ENCODE peak calls at places on chromosomes 13 and 19, in nine cellular contexts. S is GM23338; D is tibial artery; T is ascending aorta; N is right atrium auricular region; Q is GM12878; X is adipocyte; A is naive thymus-derived CD4-positive, alpha-beta T cell; J is heart left ventricle. C is an unnamed sample. For H3K27me3, the result is how much of the 10 kb centered on the place peaks cover.

GRCh38 chr19:23440791-23441190 is 45.5 kb upstream of the ZNF91 start:
- DNase-seq in N (no peak), X (no peak), D (no peak), Q (no peak), J (no peak), A (no peak), T (no peak), S (peak), C (no peak)

GRCh38 chr19:3224346-3225325 is at the start of gene CELF5:
- DNase-seq in D (no peak), N (no peak), S (peak), A (peak), X (peak), J (peak), T (no peak), Q (no peak), C (no peak)

GRCh38 chr19:34350161-34350561 is 14.8 kb upstream of the GPI start:
- DNase-seq in D (no peak), X (no peak), N (no peak), A (peak), T (no peak), S (no peak), J (no peak), Q (no peak), C (no peak)

GRCh38 chr13:42396901-42397670 is 125.1 kb downstream of the AKAP11 start:
- DNase-seq in N (no peak), T (no peak), D (no peak), J (no peak), A (no peak), S (no peak), X (peak), Q (no peak), C (no peak)

GRCh38 chr13:43113603-43114002 is 90.2 kb downstream of the DNAJC15 start:
- DNase-seq in A (no peak), Q (no peak), T (no peak), J (no peak), S (no peak), N (no peak), X (no peak), D (no peak), C (no peak)

GRCh38 chr19:19110410-19111137 is 27.7 kb downstream of the TMEM161A start:
- DNase-seq in D (no peak), N (no peak), Q (no peak), T (no peak), S (peak), A (peak), J (no peak), X (no peak), C (no peak)

GRCh38 chr13:110231348-110232047 is 75.5 kb downstream of the COL4A1 start:
- DNase-seq in T (no peak), Q (no peak), X (no peak), N (no peak), A (no peak), S (no peak), D (no peak), J (no peak), C (peak)

GRCh38 chr19:35641515-35642151 is at the start of gene ETV2:
- DNase-seq in S (peak), Q (no peak), D (no peak), N (no peak), X (peak), T (no peak), A (no peak), J (peak), C (no peak)

GRCh38 chr19:38697641-38698071 is 46.6 kb downstream of the CAPN12 start:
- DNase-seq in Q (no peak), A (no peak), S (no peak), J (no peak), X (no peak), T (no peak), D (no peak), N (no peak), C (no peak)

GRCh38 chr19:48874309-48875135 is 2.3 kb downstream of the PPP1R15A start:
- DNase-seq in Q (no peak), D (peak), S (no peak), J (peak), N (no peak), A (peak), X (peak), T (no peak), C (no peak)

GRCh38 chr13:35791191-35791902 is 314.9 kb upstream of the MAB21L1 start:
- DNase-seq in S (no peak), D (no peak), T (no peak), J (no peak), X (peak), N (no peak), A (no peak), Q (no peak), C (no peak)

GRCh38 chr13:98172570-98173405 is 4.3 kb downstream of the RNF113B start:
- DNase-seq in X (peak), J (no peak), T (no peak), Q (no peak), S (no peak), N (no peak), A (no peak), D (no peak), C (no peak)

GRCh38 chr13:50236898-50237318 is 221.7 kb downstream of the KCNRG start:
- DNase-seq in N (no peak), D (no peak), A (peak), S (no peak), T (no peak), J (no peak), X (no peak), Q (peak), C (no peak)

GRCh38 chr13:32309812-32310706 is 5.1 kb downstream of the ZAR1L start:
- DNase-seq in N (no peak), J (no peak), A (peak), S (peak), D (no peak), T (no peak), X (peak), Q (no peak), C (no peak)

GRCh38 chr13:44605275-44605674 is 29.1 kb upstream of the TSC22D1 start:
- DNase-seq in N (no peak), Q (no peak), T (no peak), X (peak), J (no peak), S (no peak), D (no peak), A (no peak), C (no peak)

GRCh38 chr19:9941646-9942045 is 5.3 kb upstream of the OLFM2 start:
- DNase-seq in X (no peak), S (no peak), J (no peak), T (no peak), Q (no peak), A (no peak), D (no peak), N (no peak), C (no peak)

GRCh38 chr13:32471187-32471922 is 43.4 kb upstream of the N4BP2L1 start:
- DNase-seq in T (no peak), J (peak), Q (no peak), N (no peak), X (peak), S (no peak), D (no peak), A (no peak), C (no peak)

GRCh38 chr13:40328091-40328490 is 338.4 kb downstream of the FOXO1 start:
- DNase-seq in D (no peak), Q (no peak), J (no peak), S (no peak), X (no peak), T (no peak), A (no peak), N (no peak), C (no peak)

GRCh38 chr19:8334458-8335342 is 8.4 kb downstream of the KANK3 start:
- DNase-seq in J (no peak), A (no peak), X (peak), N (no peak), Q (no peak), S (peak), T (no peak), D (no peak), C (no peak)

GRCh38 chr19:35299523-35300339 is 7.8 kb downstream of the MAG start:
- DNase-seq in Q (no peak), T (no peak), S (peak), A (no peak), D (no peak), N (no peak), J (no peak), X (no peak), C (no peak)

GRCh38 chr13:40306817-40307216 is 359.6 kb downstream of the FOXO1 start:
- DNase-seq in Q (no peak), J (no peak), X (no peak), A (no peak), S (no peak), N (no peak), T (no peak), D (no peak), C (no peak)

GRCh38 chr19:5501907-5502306 is 46.7 kb downstream of the ZNRF4 start:
- DNase-seq in A (no peak), T (no peak), S (no peak), N (no peak), Q (no peak), D (no peak), X (no peak), J (no peak), C (no peak)

GRCh38 chr19:17323274-17323972 is 11.2 kb downstream of the ANO8 start:
- DNase-seq in X (no peak), A (no peak), T (no peak), D (no peak), S (no peak), N (no peak), Q (no peak), J (no peak), C (no peak)

GRCh38 chr13:24683833-24684599 is 3.8 kb downstream of the ATP12A start:
- DNase-seq in J (peak), X (peak), D (no peak), A (peak), T (no peak), S (peak), N (no peak), Q (no peak), C (no peak)

GRCh38 chr19:46637224-46637623 is 1.2 kb upstream of the GNG8 start:
- DNase-seq in D (no peak), T (no peak), N (no peak), S (no peak), J (no peak), Q (no peak), A (no peak), X (no peak), C (no peak)
- H3K27me3 ChIP-seq in D (under half), T (under half), N (under half), S (half or more), J (under half), Q (under half), A (under half), X (under half), C (under half)

GRCh38 chr19:50173144-50173543 is 10.1 kb upstream of the IZUMO2 start:
- DNase-seq in X (no peak), J (no peak), A (no peak), N (no peak), Q (peak), S (no peak), T (no peak), D (no peak), C (no peak)
- H3K27me3 ChIP-seq in X (under half), J (under half), A (under half), N (under half), Q (under half), S (under half), T (under half), D (under half), C (under half)

DNA sequence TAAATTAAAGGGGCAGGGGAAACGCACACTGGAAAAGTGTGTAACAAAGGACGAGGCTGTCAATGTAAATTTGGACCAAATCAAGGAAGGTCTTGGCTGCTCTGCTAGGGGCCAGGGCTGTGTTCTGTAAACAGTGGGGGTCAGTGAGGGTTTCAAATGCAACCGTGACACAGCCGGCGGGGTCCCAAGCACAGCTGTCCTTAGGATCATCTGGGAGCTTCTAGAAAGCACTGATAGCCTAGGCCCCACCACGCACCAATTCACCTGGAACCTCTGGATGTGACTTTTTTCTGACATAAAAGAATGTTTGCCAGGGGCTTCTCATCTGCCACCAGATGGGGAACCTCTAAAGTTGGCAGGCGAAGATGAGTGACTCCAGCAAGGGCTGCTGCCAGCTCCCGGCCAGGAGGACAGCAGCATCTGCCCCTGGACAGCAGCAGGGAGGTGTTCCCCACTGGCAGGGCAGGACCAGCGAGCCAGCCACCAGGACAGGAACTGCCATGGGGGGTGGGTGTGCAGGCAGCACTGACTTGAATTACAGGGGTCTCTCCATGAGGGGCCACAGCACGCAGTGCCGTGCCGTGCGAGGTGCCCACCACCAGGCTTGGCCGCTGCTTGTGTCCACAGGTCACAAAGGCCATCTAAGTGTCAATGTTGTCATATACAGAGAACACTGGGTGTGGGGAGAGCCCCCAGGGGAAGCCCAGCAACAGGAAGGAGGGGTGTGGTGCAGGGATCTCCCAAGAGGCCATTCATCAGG is 87.5 kb downstream of the SOX1 start:
- DNase-seq in J (no peak), S (no peak), Q (no peak), A (no peak), T (no peak), D (peak), X (no peak), N (no peak), C (no peak)
- H3K27me3 ChIP-seq in J (under half), S (under half), Q (under half), A (under half), T (under half), D (under half), X (under half), N (under half), C (under half)

GRCh38 chr13:68174905-68175304 is 944.8 kb upstream of the PCDH9 start:
- DNase-seq in Q (no peak), A (no peak), X (no peak), T (no peak), S (no peak), D (no peak), J (no peak), N (no peak), C (no peak)
- H3K27me3 ChIP-seq in Q (under half), A (under half), X (under half), T (under half), S (under half), D (under half), J (under half), N (under half), C (under half)

GRCh38 chr13:99963832-99964339 is 7.7 kb downstream of the ZIC5 start:
- DNase-seq in Q (no peak), A (no peak), S (no peak), T (peak), N (no peak), X (no peak), D (no peak), J (no peak), C (no peak)
- H3K27me3 ChIP-seq in Q (under half), A (half or more), S (half or more), T (under half), N (half or more), X (half or more), D (half or more), J (half or more), C (half or more)

DNA sequence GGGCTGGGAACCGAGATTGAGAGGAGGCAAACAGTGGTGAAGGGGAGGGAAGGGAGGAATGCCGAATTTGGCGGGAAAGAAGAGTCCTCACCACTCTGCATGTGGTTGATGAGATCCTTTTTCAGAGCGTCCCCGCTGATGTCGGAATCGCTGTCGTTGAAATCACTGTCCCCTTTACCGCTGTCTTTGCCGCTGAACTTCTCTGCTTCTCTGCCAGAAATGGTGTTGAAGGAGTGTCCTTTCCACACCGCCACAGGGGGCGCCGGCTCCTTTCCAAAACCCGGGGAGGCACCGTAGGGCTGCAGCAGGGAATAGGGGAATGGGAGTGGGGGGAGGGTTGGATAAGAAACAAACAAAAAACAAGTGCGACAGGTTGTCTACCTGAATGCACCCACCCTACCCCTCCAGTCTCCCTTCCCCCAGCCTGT is 3.1 kb downstream of the PCDH8 start:
- DNase-seq in A (no peak), Q (no peak), X (no peak), S (peak), N (no peak), T (no peak), D (no peak), J (no peak), C (no peak)
- H3K27me3 ChIP-seq in A (under half), Q (under half), X (half or more), S (half or more), N (under half), T (under half), D (half or more), J (half or more), C (under half)

GRCh38 chr19:45243144-45243732 is 2.0 kb downstream of the EXOC3L2 start:
- DNase-seq in A (no peak), D (no peak), Q (no peak), X (no peak), N (no peak), T (no peak), S (no peak), J (no peak), C (no peak)

GRCh38 chr19:45244133-45244532 is 1.1 kb downstream of the EXOC3L2 start:
- DNase-seq in A (no peak), N (no peak), S (no peak), T (no peak), D (no peak), X (no peak), Q (no peak), J (no peak), C (no peak)

GRCh38 chr19:45245334-45245787 is at the start of gene EXOC3L2:
- DNase-seq in T (no peak), S (no peak), Q (no peak), X (no peak), D (no peak), A (no peak), N (no peak), J (peak), C (no peak)

GRCh38 chr19:45247136-45247535 is 1.9 kb upstream of the EXOC3L2 start:
- DNase-seq in S (no peak), X (no peak), Q (no peak), J (no peak), D (no peak), T (no peak), A (no peak), N (no peak), C (no peak)

DNA sequence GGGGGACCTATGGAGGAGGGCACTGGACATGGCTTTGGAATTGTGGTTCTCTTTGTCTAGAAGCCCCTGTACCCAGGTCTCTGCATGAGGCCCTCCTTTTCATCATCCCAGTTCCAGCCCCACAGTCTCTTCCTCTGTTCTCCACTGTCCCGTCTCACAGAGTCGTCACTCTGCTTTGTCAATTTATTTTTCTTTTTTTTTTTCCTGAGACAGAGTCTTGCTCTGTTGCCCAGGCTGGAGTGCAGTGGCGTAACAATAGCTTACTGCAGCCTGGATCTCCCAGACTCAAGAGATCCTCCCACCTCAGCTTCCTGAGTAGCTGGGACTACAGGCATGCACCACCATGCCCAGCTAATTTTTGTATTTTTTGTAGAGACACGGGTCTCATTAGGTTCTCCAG is 619 bp upstream of the EXOC3L2 start:
- DNase-seq in A (no peak), J (no peak), Q (no peak), S (no peak), T (no peak), N (no peak), X (no peak), D (no peak), C (no peak)
- H3K27me3 ChIP-seq in A (under half), J (under half), Q (under half), S (under half), T (under half), N (under half), X (under half), D (under half), C (under half)

DNA sequence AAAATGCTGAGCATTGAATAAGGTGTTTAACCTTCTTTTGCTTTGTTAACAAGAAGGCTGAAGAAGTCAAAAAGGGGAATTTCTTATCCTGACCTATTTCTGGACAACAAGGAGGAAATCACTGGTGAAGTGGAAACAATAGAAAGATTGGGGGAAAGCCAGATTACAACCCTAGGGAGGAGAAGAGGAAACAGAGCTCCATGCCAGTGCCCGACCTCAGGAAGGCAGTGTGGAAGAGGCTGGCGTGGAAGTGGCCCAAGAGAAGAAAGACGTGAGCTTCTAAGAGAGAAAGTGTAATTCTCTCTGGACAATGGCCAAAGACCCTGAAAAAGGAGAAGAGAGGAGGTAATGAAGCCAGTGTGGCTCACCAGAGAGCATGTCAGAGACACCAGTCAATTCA is 52.5 kb upstream of the URAD start:
- DNase-seq in D (no peak), J (no peak), S (no peak), T (no peak), X (no peak), A (no peak), N (no peak), Q (no peak), C (no peak)
- H3K27me3 ChIP-seq in D (under half), J (under half), S (under half), T (under half), X (under half), A (under half), N (under half), Q (under half), C (under half)

DNA sequence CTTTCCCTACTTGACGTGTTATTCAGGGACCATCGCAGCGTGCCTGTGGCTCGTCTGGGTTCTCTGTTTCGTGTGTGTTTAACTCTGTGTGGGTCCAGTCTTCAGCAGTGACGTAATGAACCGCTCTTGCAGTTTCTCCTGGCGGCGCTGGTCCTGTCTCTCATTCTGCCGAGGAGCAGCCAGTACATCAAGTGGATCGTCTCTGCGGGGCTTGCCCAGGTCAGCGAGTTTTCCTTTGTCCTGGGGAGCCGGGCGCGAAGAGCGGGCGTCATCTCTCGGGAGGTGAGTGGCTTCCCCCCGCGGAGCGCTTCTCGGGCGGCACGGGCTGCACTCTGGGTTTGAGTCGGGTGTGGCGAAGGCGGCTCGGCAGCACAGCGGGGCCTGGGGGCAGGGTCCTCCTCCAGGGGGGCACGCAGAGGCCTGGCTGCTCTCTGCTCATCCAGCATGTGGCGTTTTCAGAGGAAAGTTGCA is 36.3 kb upstream of the TFDP1 start:
- DNase-seq in S (no peak), A (no peak), N (no peak), T (peak), Q (no peak), X (no peak), D (peak), J (peak), C (no peak)
- H3K27me3 ChIP-seq in S (under half), A (under half), N (under half), T (under half), Q (under half), X (under half), D (under half), J (under half), C (under half)